ENCODE peak calls at places on chromosomes 12 and 14, in five cellular contexts. A, O, R, Y and V are unnamed samples.

GRCh38 chr14:55804198-55804553 is 224.2 kb downstream of the KTN1 start:
- DNase-seq in Y (no peak), A (no peak), R (no peak), O (no peak), V (no peak)

GRCh38 chr12:724194-724855 is 28.1 kb upstream of the WNK1 start:
- DNase-seq in Y (no peak), A (no peak), O (no peak), R (no peak), V (peak)

GRCh38 chr12:5807090-5807414 is 138.0 kb downstream of the ANO2 start:
- DNase-seq in R (peak), A (no peak), Y (peak), O (no peak), V (no peak)

GRCh38 chr14:93234798-93235197 is 27.7 kb downstream of the UBR7 start:
- DNase-seq in O (no peak), R (no peak), Y (peak), A (no peak), V (no peak)

GRCh38 chr14:98826618-98827017 is 445.4 kb downstream of the BCL11B start:
- DNase-seq in R (no peak), O (no peak), Y (no peak), A (no peak), V (no peak)

GRCh38 chr14:21096889-21097615 is 1.4 kb downstream of the ZNF219 start:
- DNase-seq in O (peak), A (no peak), Y (no peak), R (no peak), V (peak)

GRCh38 chr14:73567951-73568885 is 795 bp upstream of the ACOT2 start:
- DNase-seq in A (no peak), O (no peak), Y (no peak), R (no peak), V (no peak)

GRCh38 chr12:19055589-19055988 is 73.9 kb upstream of the PLEKHA5 start:
- DNase-seq in O (no peak), R (no peak), A (no peak), Y (no peak), V (no peak)

GRCh38 chr14:67485501-67486095 is 2.9 kb downstream of the TMEM229B start:
- DNase-seq in R (no peak), O (no peak), Y (no peak), A (no peak), V (peak)

GRCh38 chr14:72434856-72435255 is 459.0 kb downstream of the DPF3 start:
- DNase-seq in R (no peak), O (no peak), A (no peak), Y (no peak), V (no peak)

GRCh38 chr12:19759229-19759628 is 319.9 kb downstream of the AEBP2 start:
- DNase-seq in A (no peak), Y (no peak), R (peak), O (no peak), V (no peak)

GRCh38 chr12:53596920-53597363 is 29.2 kb downstream of the ATF7 start:
- DNase-seq in R (no peak), O (no peak), A (no peak), Y (peak), V (no peak)

GRCh38 chr12:31590730-31591307 is at the start of gene DENND5B:
- DNase-seq in A (peak), Y (no peak), O (peak), R (no peak), V (peak)

GRCh38 chr14:70188292-70188607 is 501 bp downstream of the SLC8A3 start:
- DNase-seq in O (no peak), A (peak), R (no peak), Y (no peak), V (peak)

GRCh38 chr12:132222096-132222807 is 78.0 kb downstream of the NOC4L start:
- DNase-seq in Y (no peak), O (no peak), R (no peak), A (peak), V (peak)

GRCh38 chr14:93683241-93683640 is 105.0 kb downstream of the PRIMA1 start:
- DNase-seq in O (no peak), A (peak), R (no peak), Y (no peak), V (peak)

GRCh38 chr12:75478395-75478794 is 2.2 kb upstream of the GLIPR1 start:
- DNase-seq in R (no peak), A (no peak), Y (no peak), O (no peak), V (no peak)

GRCh38 chr14:30108975-30109700 is 181.5 kb upstream of the PRKD1 start:
- DNase-seq in O (no peak), R (no peak), A (no peak), Y (no peak), V (no peak)

GRCh38 chr14:100532916-100533630 is 54.1 kb downstream of the BEGAIN start:
- DNase-seq in A (no peak), R (no peak), Y (no peak), O (no peak), V (no peak)

GRCh38 chr14:92561906-92562489 is 48.4 kb downstream of the RIN3 start:
- DNase-seq in O (no peak), R (no peak), Y (no peak), A (no peak), V (no peak)

GRCh38 chr14:23624830-23625404 is 11.2 kb upstream of the DHRS2 start:
- DNase-seq in Y (no peak), O (no peak), R (no peak), A (no peak), V (peak)

GRCh38 chr12:65537978-65538377 is 259.5 kb downstream of the MSRB3 start:
- DNase-seq in O (no peak), Y (no peak), A (no peak), R (no peak), V (no peak)

GRCh38 chr12:96171905-96172304 is 22.3 kb upstream of the ELK3 start:
- DNase-seq in Y (no peak), A (no peak), R (no peak), O (no peak), V (no peak)

GRCh38 chr14:99231850-99232401 is 40.1 kb downstream of the BCL11B start:
- DNase-seq in O (no peak), R (no peak), A (peak), Y (no peak), V (peak)

GRCh38 chr12:102114212-102114611 is 5.7 kb downstream of the NUP37 start:
- DNase-seq in R (no peak), A (no peak), O (no peak), Y (no peak), V (no peak)

GRCh38 chr12:53564276-53564675 is 57.0 kb upstream of the NPFF start:
- DNase-seq in O (no peak), Y (no peak), R (no peak), A (no peak), V (no peak)

GRCh38 chr14:69985456-69985855 is 106.2 kb downstream of the SMOC1 start:
- DNase-seq in O (no peak), A (no peak), R (no peak), Y (no peak), V (no peak)

GRCh38 chr12:3463927-3464326 is 27.1 kb upstream of the PRMT8 start:
- DNase-seq in O (no peak), R (no peak), Y (no peak), A (no peak), V (no peak)

GRCh38 chr14:96195441-96196081 is 9.1 kb upstream of the BDKRB2 start:
- DNase-seq in Y (no peak), R (no peak), O (no peak), A (no peak), V (no peak)